ENCODE peak calls at places on chromosomes 5 and 9, in six cellular contexts. C, R, X, F, S and Y are unnamed samples. For H3K36me3, the result is how much of the 10 kb centered on the place peaks cover.

GRCh38 chr9:121634800-121635261 is 16.6 kb upstream of the DAB2IP start:
- DNase-seq in C (no peak), R (peak), X (peak), F (peak), S (peak), Y (no peak)

GRCh38 chr5:75611324-75612210 is at the start of gene ANKDD1B:
- DNase-seq in C (peak), R (peak), X (peak), F (no peak), S (peak), Y (no peak)

GRCh38 chr5:154364845-154365244 is 81.0 kb upstream of the SAP30L start:
- DNase-seq in C (no peak), R (no peak), X (no peak), F (no peak), S (no peak), Y (no peak)

GRCh38 chr5:14107536-14107935 is 35.6 kb upstream of the TRIO start:
- DNase-seq in C (no peak), R (peak), X (no peak), F (no peak), S (no peak), Y (no peak)

GRCh38 chr5:116454417-116454927 is 120.2 kb downstream of the SEMA6A start:
- DNase-seq in C (no peak), R (peak), X (no peak), F (no peak), S (no peak), Y (no peak)

GRCh38 chr9:72315510-72316287 is 49.3 kb downstream of the ZFAND5 start:
- DNase-seq in C (peak), R (peak), X (peak), F (no peak), S (peak), Y (no peak)

GRCh38 chr5:178382689-178383276 is 150.2 kb upstream of the PHYKPL start:
- DNase-seq in C (no peak), R (no peak), X (no peak), F (no peak), S (no peak), Y (no peak)

GRCh38 chr5:154446183-154447073 is 631 bp downstream of the SAP30L start:
- DNase-seq in C (no peak), R (peak), X (peak), F (peak), S (peak), Y (no peak)

GRCh38 chr5:84634256-84634655 is 249.6 kb upstream of the EDIL3 start:
- DNase-seq in C (no peak), R (peak), X (no peak), F (no peak), S (no peak), Y (no peak)

GRCh38 chr9:113807173-113808061 is 68.7 kb upstream of the ZNF618 start:
- DNase-seq in C (no peak), R (peak), X (peak), F (peak), S (peak), Y (peak)

GRCh38 chr9:134984372-134985240 is 66.9 kb upstream of the FCN1 start:
- DNase-seq in C (no peak), R (no peak), X (no peak), F (no peak), S (no peak), Y (no peak)

GRCh38 chr9:88829276-88829675 is 162.0 kb upstream of the S1PR3 start:
- DNase-seq in C (no peak), R (no peak), X (no peak), F (no peak), S (no peak), Y (no peak)

GRCh38 chr9:134490446-134490845 is 151.2 kb upstream of the COL5A1 start:
- DNase-seq in C (no peak), R (no peak), X (no peak), F (no peak), S (no peak), Y (no peak)

GRCh38 chr5:27511061-27511460 is 472.7 kb upstream of the CDH9 start:
- DNase-seq in C (no peak), R (no peak), X (no peak), F (no peak), S (no peak), Y (no peak)

GRCh38 chr5:34586117-34586885 is 69.8 kb upstream of the RAI14 start:
- DNase-seq in C (peak), R (peak), X (no peak), F (no peak), S (no peak), Y (no peak)

GRCh38 chr9:36441966-36442365 is 41.9 kb upstream of the RNF38 start:
- DNase-seq in C (no peak), R (no peak), X (peak), F (no peak), S (no peak), Y (no peak)

GRCh38 chr9:113541019-113541900 is 77.7 kb downstream of the RGS3 start:
- DNase-seq in C (no peak), R (peak), X (peak), F (peak), S (peak), Y (peak)

GRCh38 chr9:128946945-128947422 is 419 bp downstream of the DOLK start:
- DNase-seq in C (no peak), R (peak), X (peak), F (no peak), S (no peak), Y (no peak)

GRCh38 chr5:96936431-96937221 is 746 bp downstream of the LNPEP start:
- DNase-seq in C (peak), R (peak), X (peak), F (peak), S (peak), Y (no peak)

GRCh38 chr5:80275347-80275746 is 19.5 kb upstream of the SERINC5 start:
- DNase-seq in C (no peak), R (peak), X (peak), F (peak), S (no peak), Y (no peak)

GRCh38 chr5:172525633-172526360 is 71.5 kb upstream of the SH3PXD2B start:
- DNase-seq in C (no peak), R (no peak), X (no peak), F (no peak), S (no peak), Y (no peak)

GRCh38 chr5:151721087-151721646 is 34.5 kb upstream of the SPARC start:
- DNase-seq in C (no peak), R (peak), X (no peak), F (no peak), S (no peak), Y (no peak)

GRCh38 chr5:171157775-171158174 is 151.3 kb upstream of the TLX3 start:
- DNase-seq in C (no peak), R (no peak), X (no peak), F (no peak), S (no peak), Y (no peak)

GRCh38 chr5:24804221-24804681 is 159.5 kb upstream of the CDH10 start:
- DNase-seq in C (peak), R (no peak), X (no peak), F (no peak), S (no peak), Y (no peak)

GRCh38 chr5:134131165-134131564 is 16.7 kb downstream of the TCF7 start:
- DNase-seq in C (no peak), R (no peak), X (no peak), F (no peak), S (no peak), Y (no peak)

GRCh38 chr5:134131578-134132350 is 17.3 kb downstream of the TCF7 start:
- DNase-seq in C (no peak), R (no peak), X (no peak), F (no peak), S (no peak), Y (no peak)

GRCh38 chr5:134129411-134130238 is 15.1 kb downstream of the TCF7 start:
- DNase-seq in C (no peak), R (no peak), X (no peak), F (no peak), S (no peak), Y (no peak)

GRCh38 chr5:134128648-134128995 is 14.1 kb downstream of the TCF7 start:
- DNase-seq in C (no peak), R (no peak), X (no peak), F (no peak), S (no peak), Y (no peak)

DNA sequence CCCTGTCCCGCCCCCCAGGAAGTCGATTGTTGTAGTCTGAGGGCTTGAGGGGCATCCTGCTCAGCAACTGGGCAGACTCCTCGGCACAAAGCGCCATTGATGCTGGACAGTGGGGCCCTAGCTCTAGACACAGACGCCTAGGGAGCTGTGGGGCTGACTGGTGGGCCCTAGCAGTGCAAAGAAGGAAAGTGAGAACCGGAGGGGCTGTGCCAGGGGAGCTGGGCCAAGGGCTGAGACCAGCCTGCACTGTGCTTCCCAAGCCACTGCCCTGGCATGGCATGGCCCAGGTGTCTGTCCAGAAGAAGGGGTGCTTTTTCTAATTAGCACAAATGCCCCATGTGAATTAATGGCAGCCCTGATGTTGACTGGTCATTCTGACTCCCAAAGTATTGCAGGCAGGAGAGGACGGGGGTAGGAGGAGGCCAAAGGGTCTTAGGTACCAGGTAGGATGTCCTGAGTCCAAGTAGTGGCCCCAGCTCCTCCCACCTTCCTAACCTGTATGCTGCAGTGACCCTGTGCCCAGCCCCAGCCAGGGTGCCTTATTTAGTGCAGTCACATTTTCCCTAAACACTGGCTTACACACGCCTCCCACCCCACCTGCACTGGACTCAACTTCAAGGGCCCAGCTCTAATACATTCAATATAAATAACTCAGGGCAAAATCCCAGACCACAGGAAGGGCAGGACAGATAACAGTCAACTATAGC is 15.9 kb downstream of the TCF7 start:
- DNase-seq in C (no peak), R (no peak), X (no peak), F (no peak), S (no peak), Y (no peak)
- H3K36me3 ChIP-seq in C (under half), R (under half), X (under half), F (under half), S (half or more), Y (under half)

GRCh38 chr5:73418244-73418691 is 30.3 kb downstream of the FOXD1 start:
- DNase-seq in C (no peak), R (no peak), X (no peak), F (no peak), S (no peak), Y (no peak)
- H2AFZ ChIP-seq in C (no peak), R (peak), X (no peak), F (no peak), S (no peak), Y (no peak)

GRCh38 chr9:120390637-120391190 is 189.3 kb downstream of the CDK5RAP2 start:
- DNase-seq in C (no peak), R (no peak), X (no peak), F (no peak), S (no peak), Y (no peak)

GRCh38 chr9:120388000-120388855 is 191.7 kb downstream of the CDK5RAP2 start:
- DNase-seq in C (no peak), R (no peak), X (no peak), F (no peak), S (no peak), Y (no peak)

GRCh38 chr9:120391691-120392090 is 188.3 kb downstream of the CDK5RAP2 start:
- DNase-seq in C (no peak), R (no peak), X (no peak), F (no peak), S (no peak), Y (no peak)

GRCh38 chr9:120389300-120389699 is 190.7 kb downstream of the CDK5RAP2 start:
- DNase-seq in C (no peak), R (no peak), X (no peak), F (no peak), S (no peak), Y (no peak)

DNA sequence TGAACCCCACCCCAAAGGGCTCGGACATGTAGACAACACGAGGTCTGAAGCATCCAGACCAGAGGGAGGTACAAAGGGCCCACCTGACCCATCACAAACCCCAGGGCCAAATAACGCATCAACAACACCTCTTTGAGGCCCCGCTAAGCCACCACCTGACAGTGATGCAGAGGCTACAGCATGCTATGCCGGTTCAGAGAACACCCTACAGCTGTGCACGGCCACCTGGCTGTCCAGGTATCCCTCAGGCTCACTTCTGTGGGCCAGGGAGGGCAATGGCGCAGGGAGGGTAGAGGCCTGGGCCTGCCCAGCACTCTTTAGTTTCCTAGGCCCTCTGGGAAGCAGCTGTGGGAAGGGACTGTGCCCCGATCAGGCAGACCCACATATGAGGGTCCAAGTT is 190.1 kb downstream of the CDK5RAP2 start:
- DNase-seq in C (no peak), R (no peak), X (no peak), F (no peak), S (no peak), Y (no peak)
- H3K36me3 ChIP-seq in C (under half), R (under half), X (under half), F (half or more), S (half or more), Y (under half)

GRCh38 chr9:21398955-21399489 is 9.9 kb upstream of the IFNA8 start:
- DNase-seq in C (no peak), R (no peak), X (no peak), F (no peak), S (no peak), Y (no peak)

GRCh38 chr9:21404146-21404545 is 4.8 kb upstream of the IFNA8 start:
- DNase-seq in C (no peak), R (no peak), X (no peak), F (no peak), S (no peak), Y (no peak)

DNA sequence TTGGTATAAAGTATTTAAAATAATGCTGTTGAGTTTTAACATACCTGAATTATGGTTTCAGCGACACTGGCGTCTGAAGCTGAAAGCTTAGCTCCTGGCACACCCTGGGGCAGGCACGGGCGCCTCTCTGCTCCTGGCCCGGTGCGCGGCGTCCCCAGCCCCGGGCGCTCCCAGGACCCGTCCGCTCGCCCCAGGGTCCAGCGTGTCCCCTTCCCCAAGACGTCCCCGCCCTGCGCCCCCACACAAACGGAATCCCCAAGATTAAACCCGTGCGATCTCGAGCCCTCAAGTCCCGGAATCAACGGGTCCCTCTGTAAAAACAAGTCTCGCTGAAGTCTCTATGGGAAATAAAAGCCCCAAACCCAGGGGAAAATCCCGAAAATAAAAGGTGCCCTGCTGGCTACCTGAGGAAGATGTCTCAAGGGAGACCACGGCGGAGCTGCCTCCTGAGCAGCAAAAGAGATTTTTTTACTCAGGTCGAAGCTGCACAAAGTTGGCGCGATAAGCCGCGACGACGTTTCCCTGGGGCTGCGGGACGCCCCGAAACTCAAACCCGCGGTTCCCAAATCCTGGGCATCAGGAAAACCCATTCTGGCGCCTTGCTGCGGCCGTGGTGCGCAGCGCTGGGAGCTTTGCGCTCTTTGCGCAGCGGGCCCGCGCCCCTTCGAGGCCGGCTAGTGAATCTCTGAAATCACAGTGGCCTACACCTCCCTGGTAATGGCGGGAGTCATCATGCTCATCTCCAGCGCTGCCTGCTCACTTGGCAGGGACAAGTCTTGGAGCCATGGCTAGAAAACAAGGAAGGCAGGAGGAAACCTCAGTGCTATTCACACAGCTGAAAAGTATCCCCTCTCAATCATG is 6.3 kb upstream of the IFNA8 start:
- DNase-seq in C (no peak), R (no peak), X (peak), F (no peak), S (peak), Y (no peak)
- H2AFZ ChIP-seq in C (no peak), R (peak), X (peak), F (no peak), S (peak), Y (no peak)

GRCh38 chr9:92310562-92310961 is 14.6 kb downstream of the NOL8 start:
- DNase-seq in C (no peak), R (peak), X (no peak), F (no peak), S (no peak), Y (no peak)

GRCh38 chr9:92312887-92313623 is 12.1 kb downstream of the NOL8 start:
- DNase-seq in C (no peak), R (no peak), X (no peak), F (no peak), S (no peak), Y (no peak)

GRCh38 chr9:92308893-92309292 is 15.4 kb upstream of the IARS1 start:
- DNase-seq in C (no peak), R (peak), X (no peak), F (no peak), S (no peak), Y (no peak)

GRCh38 chr9:92315456-92315855 is 9.7 kb downstream of the NOL8 start:
- DNase-seq in C (no peak), R (no peak), X (no peak), F (no peak), S (no peak), Y (no peak)

DNA sequence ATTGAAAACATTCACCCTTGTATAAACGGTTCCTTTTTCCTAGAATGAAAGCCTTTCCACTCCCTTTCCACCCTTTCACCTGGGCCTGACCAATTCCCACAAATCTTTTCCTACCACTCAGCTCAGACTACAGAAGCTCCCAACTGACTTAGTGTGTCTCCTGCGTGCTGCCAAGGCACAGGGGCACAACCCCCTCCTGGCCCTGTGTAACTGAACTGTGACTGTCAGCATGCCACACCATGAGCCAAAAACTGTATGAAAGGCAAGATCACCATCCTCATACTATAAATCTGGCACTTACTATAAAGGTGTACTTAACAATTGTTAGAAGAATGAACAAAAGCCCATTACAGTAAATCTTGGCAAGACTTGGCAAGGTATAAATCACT is 11.5 kb downstream of the NOL8 start:
- DNase-seq in C (no peak), R (no peak), X (no peak), F (no peak), S (no peak), Y (no peak)
- H3K36me3 ChIP-seq in C (under half), R (under half), X (under half), F (half or more), S (half or more), Y (half or more)

GRCh38 chr9:95581900-95582299 is 65.1 kb upstream of the PTCH1 start:
- DNase-seq in C (no peak), R (no peak), X (peak), F (no peak), S (no peak), Y (no peak)
- H2AFZ ChIP-seq in C (no peak), R (no peak), X (peak), F (no peak), S (peak), Y (no peak)

DNA sequence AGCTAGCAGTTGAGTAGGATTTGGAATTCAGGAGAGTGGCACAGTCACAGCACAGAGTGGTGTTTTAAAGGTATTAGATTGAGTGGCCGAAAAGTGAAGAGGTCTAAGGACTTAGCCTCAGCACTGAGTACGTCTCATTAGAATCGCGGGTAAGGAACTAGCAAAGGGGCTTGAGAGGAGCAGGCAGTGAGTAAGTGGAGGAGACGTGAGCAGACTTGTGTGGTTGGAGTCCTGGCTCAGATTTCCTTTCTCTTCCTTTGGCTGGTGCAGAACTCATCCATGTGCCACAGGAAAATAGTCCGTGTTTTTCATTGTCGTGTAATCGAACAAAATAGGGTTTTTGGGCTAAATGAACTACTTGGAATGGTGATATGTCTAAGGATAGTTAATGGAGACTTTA is 3.4 kb downstream of the EXOSC2 start:
- DNase-seq in C (no peak), R (no peak), X (no peak), F (no peak), S (no peak), Y (no peak)
- H3K36me3 ChIP-seq in C (under half), R (under half), X (half or more), F (half or more), S (half or more), Y (half or more)

GRCh38 chr9:97596906-97597305 is 36.3 kb downstream of the TSTD2 start:
- DNase-seq in C (no peak), R (no peak), X (no peak), F (no peak), S (no peak), Y (no peak)
- H2AFZ ChIP-seq in C (no peak), R (no peak), X (no peak), F (no peak), S (no peak), Y (no peak)